ENCODE peak calls at places on chromosomes 4 and X, in seven cellular contexts. S is mucosa of gallbladder, W is amniotic epithelial cell, E is GM13976, P is NCI-H460, A is lower leg skin, X is WTC11. U is an unnamed sample.

GRCh38 chrX:107205770-107206696 is at the start of the genes DNAAF6 and NUP62CL:
- DNase-seq in S (peak; percentile 46), W (peak; percentile 33), E (peak; percentile 75), P (peak; percentile 72), A (peak; percentile 16), X (peak; percentile 82), U (peak; percentile 17)

GRCh38 chr4:144174401-144175067 is 34.0 kb upstream of the GYPA start:
- DNase-seq in S (no peak), W (peak; percentile 57), E (peak; percentile 49), P (peak; percentile 39), A (peak; percentile 15), X (no peak), U (peak; percentile 84)

GRCh38 chrX:10030570-10030969 is 63.4 kb downstream of the CLDN34 start:
- DNase-seq in S (no peak), W (no peak), E (no peak), P (no peak), A (no peak), X (no peak), U (no peak)

GRCh38 chrX:68498508-68499379 is at the start of gene YIPF6:
- DNase-seq in S (peak; percentile 78), W (peak; percentile 58), E (peak; percentile 83), P (peak; percentile 72), A (peak; percentile 65), X (peak; percentile 57), U (peak; percentile 71)

GRCh38 chr4:181278941-181279340 is 964.3 kb upstream of the TENM3 start:
- DNase-seq in S (no peak), W (no peak), E (no peak), P (no peak), A (no peak), X (no peak), U (no peak)

GRCh38 chr4:88976514-88977035 is 80.4 kb downstream of the FAM13A start:
- DNase-seq in S (no peak), W (no peak), E (no peak), P (no peak), A (no peak), X (no peak), U (no peak)

GRCh38 chr4:118783887-118784286 is 52.0 kb downstream of the SEC24D start:
- DNase-seq in S (no peak), W (peak; percentile 58), E (no peak), P (no peak), A (no peak), X (no peak), U (peak; percentile 88)

GRCh38 chrX:19544693-19545305 is 29.5 kb upstream of the MAP3K15 start:
- DNase-seq in S (peak; percentile 56), W (peak; percentile 46), E (peak; percentile 69), P (peak; percentile 47), A (peak; percentile 15), X (peak; percentile 48), U (peak; percentile 77)

GRCh38 chr4:142719854-142720541 is 126.1 kb downstream of the INPP4B start:
- DNase-seq in S (no peak), W (peak; percentile 21), E (peak; percentile 16), P (peak; percentile 19), A (no peak), X (no peak), U (peak; percentile 49)

GRCh38 chr4:184450743-184451142 is 23.6 kb downstream of the IRF2 start:
- DNase-seq in S (no peak), W (no peak), E (no peak), P (no peak), A (no peak), X (no peak), U (no peak)

GRCh38 chrX:67555578-67556203 is 11.9 kb downstream of the AR start:
- DNase-seq in S (peak; percentile 15), W (peak; percentile 3), E (no peak), P (no peak), A (no peak), X (peak; percentile 41), U (peak; percentile 51)

GRCh38 chrX:133444196-133444595 is 28.9 kb upstream of the GPC4 start:
- DNase-seq in S (no peak), W (no peak), E (no peak), P (no peak), A (no peak), X (no peak), U (no peak)

GRCh38 chrX:2478546-2479419 is 22.0 kb downstream of the DHRSX start:
- DNase-seq in S (no peak), W (no peak), E (no peak), P (no peak), A (no peak), X (no peak), U (no peak)

U was measured in choroid plexus epithelial cell.